ENCODE peak calls at places on chromosomes 16 and 17, in eight cellular contexts. Q is lower leg skin, C is heart right ventricle, R is epithelial cell of esophagus, K is HFFc6, G is bronchial epithelial cell, A is stomach, S is psoas muscle. H is an unnamed sample.

GRCh38 chr17:77245162-77245926 is 104.6 kb downstream of the SEC14L1 start:
- DNase-seq in Q (no peak), C (no peak), R (no peak), K (no peak), G (no peak), A (no peak), S (no peak), H (no peak)

GRCh38 chr16:12891836-12892235 is 9.6 kb upstream of the SHISA9 start:
- DNase-seq in Q (no peak), C (no peak), R (no peak), K (no peak), G (no peak), A (no peak), S (no peak), H (no peak)

GRCh38 chr17:44062871-44063270 is 3.6 kb downstream of the LSM12 start:
- DNase-seq in Q (no peak), C (no peak), R (no peak), K (no peak), G (no peak), A (no peak), S (no peak), H (no peak)

GRCh38 chr17:36947922-36948716 is 635 bp upstream of the AATF start:
- DNase-seq in Q (peak), C (no peak), R (no peak), K (no peak), G (no peak), A (no peak), S (no peak), H (peak)

GRCh38 chr17:12133183-12133582 is 112.5 kb downstream of the MAP2K4 start:
- DNase-seq in Q (no peak), C (no peak), R (no peak), K (peak), G (no peak), A (no peak), S (no peak), H (no peak)

GRCh38 chr16:31190061-31190460 is 10.1 kb downstream of the FUS start:
- DNase-seq in Q (no peak), C (no peak), R (no peak), K (no peak), G (no peak), A (no peak), S (no peak), H (no peak)

GRCh38 chr16:51113254-51114125 is 37.6 kb downstream of the SALL1 start:
- DNase-seq in Q (no peak), C (no peak), R (no peak), K (no peak), G (no peak), A (no peak), S (no peak), H (no peak)

GRCh38 chr17:78131172-78132085 is 858 bp downstream of the TMC8 start:
- DNase-seq in Q (no peak), C (peak), R (no peak), K (no peak), G (no peak), A (no peak), S (peak), H (no peak)

DNA sequence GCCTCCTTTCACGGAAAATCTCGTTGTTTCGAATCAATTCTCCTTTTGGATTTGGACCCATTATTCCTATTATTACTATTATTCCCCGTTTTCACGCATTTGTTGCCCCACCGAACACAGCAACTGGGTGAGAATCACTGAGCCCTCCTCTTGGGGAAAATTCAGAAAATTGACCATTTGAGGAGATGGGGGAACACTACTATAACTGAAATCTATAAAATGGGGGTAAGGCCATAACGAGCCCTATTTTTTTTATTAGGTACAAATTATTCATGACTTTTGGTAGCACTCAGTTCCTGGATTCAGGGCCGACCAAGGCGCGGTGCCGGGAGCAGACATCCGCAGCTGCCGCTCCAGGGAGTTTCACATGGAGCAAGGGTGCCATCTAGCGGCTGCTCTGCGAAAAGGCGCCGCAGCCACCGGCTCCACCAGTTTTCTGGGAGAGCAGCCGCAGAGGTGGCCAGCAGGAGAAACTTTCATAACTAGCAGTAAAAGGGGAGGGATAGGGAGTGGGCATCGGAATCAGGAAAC is 3.3 kb upstream of the HOXB8 start:
- DNase-seq in Q (peak), C (peak), R (peak), K (peak), G (peak), A (peak), S (peak), H (peak)
- TF ChIP-seq CTCF in Q (peak), C (peak), R (peak), K (peak), G (peak), A (peak), S (peak), H (peak)

GRCh38 chr16:2357331-2357730 is 16.8 kb upstream of the ABCA3 start:
- DNase-seq in Q (no peak), C (no peak), R (no peak), K (no peak), G (no peak), A (no peak), S (no peak), H (no peak)
- TF ChIP-seq CTCF in Q (no peak), C (no peak), R (no peak), K (no peak), G (no peak), A (no peak), S (no peak), H (no peak)

DNA sequence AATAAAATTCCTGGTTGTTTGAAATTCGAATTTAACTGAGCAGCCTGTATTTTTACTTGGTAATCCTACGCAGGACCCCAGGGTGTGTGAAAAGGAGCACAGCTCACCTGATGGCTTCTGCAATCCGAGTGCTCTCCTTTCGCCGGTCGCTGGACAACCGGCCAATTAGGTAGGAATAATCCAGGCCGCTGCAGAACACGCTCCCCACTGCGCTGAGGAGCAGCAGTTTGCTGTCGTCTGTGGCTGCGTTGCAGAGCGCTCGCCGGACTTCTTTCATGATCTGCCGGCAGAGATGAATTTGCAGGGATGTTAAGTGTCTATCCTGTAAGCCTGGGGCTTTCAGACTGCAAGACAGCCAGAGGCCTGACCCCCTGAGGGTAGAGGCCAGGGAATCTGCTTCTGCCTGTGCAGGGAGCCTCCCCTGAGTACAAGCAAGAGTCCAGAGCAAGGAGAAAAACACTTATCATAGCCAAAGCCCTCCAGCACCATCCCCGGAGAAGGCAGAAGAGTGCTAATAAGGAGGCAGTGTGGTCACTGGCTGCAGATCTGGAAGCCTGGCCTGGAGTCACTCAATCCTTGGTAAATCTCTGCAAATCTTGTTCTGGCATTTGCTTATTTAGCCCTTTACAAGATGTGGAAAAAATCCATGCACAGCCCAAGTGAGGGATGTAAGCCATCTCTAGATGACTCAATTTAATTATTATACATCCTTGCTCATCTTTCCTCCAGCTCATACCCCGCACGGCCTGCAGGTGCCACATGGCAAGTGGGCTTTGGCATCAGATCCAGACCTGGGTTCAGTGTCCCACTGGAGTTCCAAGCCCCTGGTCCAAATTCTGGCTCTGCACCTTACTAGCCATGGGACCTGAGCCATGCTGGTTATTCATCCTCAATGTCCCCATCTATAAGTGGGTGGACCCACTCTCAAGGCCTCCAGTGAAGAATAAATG is 80.1 kb downstream of the DYNLRB2 start:
- DNase-seq in Q (no peak), C (no peak), R (no peak), K (peak), G (no peak), A (no peak), S (no peak), H (no peak)
- TF ChIP-seq CTCF in Q (no peak), C (no peak), R (no peak), K (peak), G (no peak), A (no peak), S (no peak), H (no peak)

GRCh38 chr17:39261286-39261685 is 35.5 kb upstream of the STAC2 start:
- DNase-seq in Q (no peak), C (no peak), R (no peak), K (no peak), G (no peak), A (no peak), S (no peak), H (no peak)
- TF ChIP-seq CTCF in Q (no peak), C (peak), R (no peak), K (peak), G (peak), A (no peak), S (peak), H (no peak)

DNA sequence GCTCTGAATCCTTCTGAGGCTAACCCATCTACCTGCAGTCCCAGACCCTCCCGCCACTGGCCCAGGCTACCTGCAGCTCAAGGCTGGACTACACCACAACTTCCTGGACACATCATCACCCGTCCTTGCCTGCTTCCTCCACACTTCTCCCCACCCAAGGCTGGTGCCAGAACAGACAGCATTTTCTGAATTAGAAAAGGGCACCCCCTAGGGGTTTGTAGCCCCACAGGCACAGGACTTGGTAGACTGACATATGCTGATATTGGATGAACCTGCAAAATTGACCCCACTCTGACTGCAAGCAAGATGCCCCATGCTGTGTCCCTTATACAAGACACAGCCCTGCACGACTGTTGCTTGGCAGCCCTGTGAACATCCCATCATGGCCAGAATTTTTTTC is 271.5 kb upstream of the C16orf82 start:
- DNase-seq in Q (no peak), C (no peak), R (no peak), K (no peak), G (no peak), A (no peak), S (no peak), H (no peak)
- TF ChIP-seq CTCF in Q (no peak), C (peak), R (no peak), K (peak), G (no peak), A (no peak), S (no peak), H (no peak)

GRCh38 chr17:57563968-57564367 is 181.1 kb downstream of the CCDC182 start:
- DNase-seq in Q (no peak), C (no peak), R (no peak), K (no peak), G (no peak), A (no peak), S (no peak), H (no peak)
- TF ChIP-seq CTCF in Q (no peak), C (no peak), R (no peak), K (no peak), G (no peak), A (no peak), S (no peak), H (no peak)

DNA sequence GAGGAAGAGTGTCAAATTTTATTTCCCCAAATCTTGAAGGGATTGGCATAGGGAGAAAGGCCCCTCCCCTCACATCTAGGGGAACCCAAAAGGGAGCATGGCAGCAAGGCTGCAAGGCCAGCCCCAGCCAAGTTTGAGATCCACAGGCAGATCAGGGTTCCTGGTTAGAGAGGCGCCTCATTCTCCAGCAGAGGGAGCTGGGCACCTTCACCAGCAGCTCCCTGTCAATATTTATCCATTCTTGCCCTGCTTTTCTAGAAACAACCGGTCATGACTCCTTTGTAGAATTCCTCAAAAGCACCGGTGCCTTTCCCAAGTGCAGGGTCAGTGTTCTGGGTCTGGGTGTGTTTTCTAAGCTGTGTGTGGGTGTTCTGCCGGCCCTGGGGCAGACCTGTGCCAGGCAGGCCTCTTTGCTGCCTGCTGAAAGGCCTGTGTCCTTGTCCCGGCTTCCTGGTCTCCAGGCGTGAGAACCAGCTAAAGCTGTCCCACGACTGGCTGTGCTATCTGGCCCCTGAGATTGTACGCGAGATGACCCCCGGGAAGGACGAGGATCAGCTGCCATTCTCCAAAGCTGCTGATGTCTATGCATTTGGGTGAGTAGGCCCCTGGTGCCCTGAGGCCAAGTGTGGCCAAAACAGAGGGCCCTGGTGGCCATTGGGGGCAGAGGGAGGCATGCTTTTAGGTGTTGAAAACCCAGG is 21.2 kb upstream of the LGALS9 start:
- DNase-seq in Q (no peak), C (no peak), R (peak), K (peak), G (peak), A (peak), S (no peak), H (peak)
- TF ChIP-seq CTCF in Q (no peak), C (peak), R (peak), K (peak), G (peak), A (peak), S (peak), H (peak)

DNA sequence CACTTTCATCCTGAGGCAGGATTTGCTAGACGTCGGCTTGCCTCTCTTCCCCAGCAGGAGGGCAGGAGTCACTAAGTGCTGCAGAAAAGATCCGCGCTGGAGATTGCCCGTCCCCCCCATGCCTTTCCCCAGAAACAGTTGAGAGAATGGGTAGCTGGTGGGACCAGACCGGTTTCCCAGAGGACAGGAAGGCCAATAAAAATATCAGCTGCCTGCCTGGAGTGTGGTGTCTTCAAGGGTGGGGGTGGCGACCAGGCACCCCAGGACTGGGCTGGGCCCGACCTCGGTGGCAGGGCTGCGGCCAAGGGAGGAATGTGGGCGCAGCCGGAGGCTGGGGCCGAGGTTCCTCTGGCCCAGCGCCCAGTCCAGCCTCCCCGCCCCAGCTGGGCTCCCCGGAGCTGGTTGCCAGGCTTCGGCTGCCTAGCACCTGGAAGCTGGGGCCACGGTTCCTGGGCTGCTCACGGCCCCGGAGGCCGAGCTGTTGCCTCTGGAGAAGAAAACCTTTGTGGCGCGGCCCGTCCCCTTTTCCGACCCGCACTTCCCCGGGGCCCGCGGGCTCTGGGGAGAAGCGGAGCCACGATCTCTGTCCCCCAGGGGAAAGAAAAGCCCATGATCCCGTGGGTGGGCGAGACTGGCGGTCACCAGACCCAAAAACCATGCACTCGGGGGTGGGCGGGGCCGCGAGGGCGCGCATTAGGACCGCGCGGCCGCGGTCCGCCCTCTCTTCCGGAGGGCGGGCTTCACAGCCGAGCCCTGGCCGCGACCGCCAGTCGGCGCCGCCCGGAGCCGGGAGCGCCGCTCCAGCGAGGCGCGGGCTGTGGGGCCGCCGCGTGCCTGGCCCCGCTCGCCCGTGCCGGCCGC is at the start of gene TRAF4:
- DNase-seq in Q (peak), C (peak), R (peak), K (peak), G (peak), A (peak), S (peak), H (peak)
- TF ChIP-seq CTCF in Q (no peak), C (peak), R (peak), K (no peak), G (peak), A (no peak), S (peak), H (no peak)

GRCh38 chr17:42322382-42323267 is 34.3 kb downstream of the STAT5A start:
- DNase-seq in Q (peak), C (peak), R (peak), K (peak), G (peak), A (peak), S (peak), H (peak)

GRCh38 chr17:42323268-42323773 is 35.0 kb downstream of the STAT5A start:
- DNase-seq in Q (no peak), C (no peak), R (no peak), K (no peak), G (no peak), A (no peak), S (no peak), H (no peak)

GRCh38 chr17:42329025-42329976 is 41.0 kb downstream of the STAT5A start:
- DNase-seq in Q (no peak), C (no peak), R (peak), K (peak), G (peak), A (no peak), S (no peak), H (peak)

GRCh38 chr17:42321555-42321954 is 33.3 kb downstream of the STAT5A start:
- DNase-seq in Q (no peak), C (no peak), R (no peak), K (no peak), G (no peak), A (no peak), S (no peak), H (no peak)

DNA sequence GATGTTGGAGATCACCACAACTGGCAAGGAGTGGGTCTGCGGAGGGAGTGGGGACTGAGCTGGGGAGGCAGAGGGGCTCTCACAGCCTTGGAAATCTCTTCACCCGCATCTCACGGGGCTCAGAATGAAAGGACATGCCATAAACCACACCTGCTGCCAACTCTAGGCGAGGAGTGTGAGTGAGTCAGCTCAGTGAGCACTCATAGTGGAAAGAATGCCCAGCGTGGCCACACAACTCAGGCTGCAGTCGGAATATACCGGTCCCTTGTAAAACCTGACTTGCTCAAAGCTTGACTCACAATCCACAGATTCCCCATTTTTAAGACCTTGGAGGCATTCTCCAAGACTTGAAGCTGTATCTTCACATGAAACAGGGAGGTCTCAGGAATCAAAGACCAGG is 36.7 kb downstream of the STAT5A start:
- DNase-seq in Q (no peak), C (no peak), R (peak), K (peak), G (peak), A (no peak), S (peak), H (peak)
- TF ChIP-seq CTCF in Q (no peak), C (no peak), R (peak), K (no peak), G (peak), A (no peak), S (no peak), H (no peak)

GRCh38 chr17:80872999-80873951 is 118.4 kb upstream of the CHMP6 start:
- DNase-seq in Q (no peak), C (no peak), R (peak), K (peak), G (no peak), A (no peak), S (peak), H (peak)
- TF ChIP-seq CTCF in Q (no peak), C (no peak), R (no peak), K (no peak), G (no peak), A (no peak), S (no peak), H (no peak)

H was measured in MCF 10A.